ENCODE peak calls at places on chromosome 17, in seven cellular contexts. K is skeletal muscle cell, G is aorta, V is right lobe of liver, O is adipocyte, H is iPS DF 6.9, Q is heart right ventricle. F is an unnamed sample.

GRCh38 chr17:31581491-31581890 is 190.0 kb downstream of the RAB11FIP4 start:
- DNase-seq in K (no peak), Q (peak), O (peak), H (no peak), G (peak), V (no peak), F (no peak)

GRCh38 chr17:78862073-78863023 is 21.7 kb upstream of the USP36 start:
- DNase-seq in K (peak), O (peak), G (peak), Q (peak), H (no peak), V (no peak), F (no peak)

GRCh38 chr17:73647331-73647730 is 3.1 kb upstream of the SDK2 start:
- DNase-seq in V (no peak), K (no peak), Q (no peak), H (no peak), G (no peak), O (no peak), F (no peak)

GRCh38 chr17:7744416-7744815 is 26.9 kb downstream of the DNAH2 start:
- DNase-seq in Q (no peak), G (no peak), V (no peak), K (no peak), H (no peak), O (no peak), F (no peak)

GRCh38 chr17:42286411-42287295 is 1.6 kb upstream of the STAT5A start:
- DNase-seq in Q (no peak), V (peak), H (no peak), O (no peak), G (peak), K (no peak), F (no peak)

GRCh38 chr17:51840688-51841087 is 317.8 kb downstream of the CA10 start:
- DNase-seq in Q (no peak), H (no peak), O (no peak), G (no peak), K (no peak), V (no peak), F (no peak)

GRCh38 chr17:77042688-77043330 is 98.0 kb upstream of the SEC14L1 start:
- DNase-seq in H (no peak), O (no peak), V (no peak), K (no peak), G (no peak), Q (no peak), F (no peak)

GRCh38 chr17:336110-337021 is 16.2 kb downstream of the RPH3AL start:
- DNase-seq in G (peak), Q (peak), O (no peak), K (no peak), H (no peak), V (peak), F (no peak)

GRCh38 chr17:743139-743538 is 8.9 kb downstream of the GEMIN4 start:
- DNase-seq in Q (no peak), V (no peak), H (no peak), G (no peak), K (no peak), O (no peak), F (no peak)

GRCh38 chr17:66383353-66383752 is 80.9 kb downstream of the PRKCA start:
- DNase-seq in H (no peak), O (peak), V (no peak), K (peak), G (no peak), Q (no peak), F (no peak)

GRCh38 chr17:58060596-58061191 is 22.5 kb upstream of the DYNLL2 start:
- DNase-seq in V (no peak), K (no peak), Q (peak), O (no peak), H (no peak), G (peak), F (no peak)

GRCh38 chr17:5668557-5669138 is 84.3 kb upstream of the NLRP1 start:
- DNase-seq in K (no peak), Q (no peak), V (no peak), O (no peak), H (no peak), G (no peak), F (no peak)

GRCh38 chr17:11853321-11854151 is 143.7 kb downstream of the ZNF18 start:
- DNase-seq in V (no peak), Q (no peak), H (no peak), K (no peak), O (no peak), G (no peak), F (no peak)

GRCh38 chr17:78434455-78435329 is 56.2 kb downstream of the PGS1 start:
- DNase-seq in G (no peak), H (no peak), K (no peak), O (no peak), Q (no peak), V (peak), F (no peak)

DNA sequence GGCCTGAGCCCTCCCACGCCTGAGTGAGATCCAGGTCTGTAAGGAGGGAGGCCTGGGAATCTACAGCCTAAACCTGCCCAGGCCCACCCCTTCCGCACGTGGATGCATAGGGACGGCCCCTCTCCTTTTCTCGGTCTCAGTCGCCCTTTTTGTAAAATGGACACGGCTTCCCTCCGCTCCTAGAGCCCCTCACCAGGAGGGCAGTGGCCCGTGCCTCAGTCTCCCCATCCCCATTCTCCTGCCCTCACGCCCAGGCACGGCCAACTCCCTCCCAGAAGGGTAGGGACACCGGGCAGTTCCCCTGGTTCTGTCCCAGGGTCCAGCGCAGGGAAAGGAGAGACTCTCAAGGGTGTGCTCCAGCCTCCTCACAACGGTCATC is 48.1 kb downstream of the WNT3 start:
- DNase-seq in Q (no peak), V (no peak), K (no peak), O (no peak), G (no peak), H (no peak), F (peak)
- H3K4me3 ChIP-seq in Q (no peak), V (peak), K (peak), O (no peak), G (no peak), H (no peak), F (peak)

DNA sequence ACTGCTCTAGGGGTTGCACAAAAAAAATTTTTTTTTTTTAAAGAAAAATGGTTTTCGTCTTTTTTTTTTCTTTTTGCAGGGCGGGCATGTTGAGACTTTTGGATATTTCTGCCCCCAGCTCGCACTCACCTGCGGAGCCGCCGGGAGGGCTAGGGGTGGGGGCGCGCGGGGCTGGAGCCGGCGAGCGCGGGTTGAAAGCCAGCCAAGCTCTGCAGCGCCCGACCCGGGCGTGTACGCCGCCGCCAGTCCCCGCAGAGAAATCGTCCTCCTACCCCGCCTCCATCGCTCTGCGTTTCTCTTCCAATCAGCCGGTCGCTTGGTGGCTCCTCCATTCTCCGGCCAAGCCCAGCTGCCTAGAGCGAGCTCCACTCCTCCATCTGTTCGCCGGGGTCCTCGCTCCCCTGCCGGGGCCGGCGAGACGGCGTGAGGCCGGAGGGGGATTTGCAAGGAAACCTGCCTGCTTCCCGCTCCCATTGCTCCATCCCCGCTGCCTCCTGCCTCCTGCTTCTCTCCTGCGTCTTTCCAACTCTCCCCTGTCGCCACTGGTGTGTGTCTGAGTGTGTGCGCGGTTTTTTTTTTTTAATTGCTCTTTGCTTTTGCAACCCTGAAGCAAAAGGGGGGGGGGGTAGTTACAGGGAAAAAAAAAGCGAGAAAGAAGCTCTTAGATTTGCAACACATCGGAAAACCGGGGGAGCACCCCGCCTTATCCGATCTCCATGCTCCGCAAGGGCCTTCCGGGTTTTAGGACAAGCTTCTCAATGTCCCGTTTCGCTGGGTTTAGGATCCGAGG is 1.8 kb upstream of the UBTF start:
- DNase-seq in H (no peak), G (peak), K (peak), V (peak), Q (peak), O (peak), F (peak)
- H3K4me3 ChIP-seq in H (peak), G (peak), K (peak), V (peak), Q (peak), O (peak), F (peak)

GRCh38 chr17:48195910-48196309 is 88.3 kb downstream of the SNX11 start:
- DNase-seq in O (no peak), H (no peak), G (no peak), Q (no peak), V (no peak), K (no peak), F (no peak)

GRCh38 chr17:48202945-48203344 is 95.4 kb downstream of the SNX11 start:
- DNase-seq in Q (no peak), V (no peak), G (no peak), H (no peak), K (no peak), O (no peak), F (no peak)

GRCh38 chr17:48194097-48194550 is 86.6 kb downstream of the SNX11 start:
- DNase-seq in H (no peak), V (no peak), G (no peak), Q (no peak), O (no peak), K (peak), F (no peak)

DNA sequence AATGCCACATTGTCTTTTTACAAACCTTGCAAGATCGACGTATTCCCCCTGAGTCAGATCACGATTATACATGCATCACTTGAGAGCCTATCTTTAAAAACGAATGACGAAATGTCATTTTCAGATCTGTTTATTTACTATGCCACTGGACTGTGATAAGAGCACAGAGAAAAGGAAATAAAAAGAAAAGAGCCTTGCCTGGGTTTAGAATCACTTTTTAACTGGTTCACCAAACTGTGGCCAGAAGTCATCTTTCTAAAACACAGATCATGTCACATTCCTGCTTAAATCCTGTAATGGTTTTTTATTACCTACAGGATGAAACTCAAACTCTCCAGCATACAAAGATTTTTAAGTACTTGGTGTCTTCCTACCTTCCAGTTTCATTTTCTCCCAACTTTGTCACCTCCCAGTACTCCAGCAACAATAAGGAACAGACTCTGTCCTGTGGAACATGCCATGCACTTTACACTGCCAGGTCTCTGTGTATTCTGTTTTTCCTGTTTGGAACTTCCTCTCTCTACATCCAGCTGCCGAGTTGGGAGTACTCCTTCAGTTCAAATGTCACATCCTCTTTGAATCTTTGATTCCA is 91.5 kb downstream of the SNX11 start:
- DNase-seq in K (no peak), H (no peak), O (no peak), G (no peak), V (no peak), Q (no peak), F (no peak)
- H3K4me3 ChIP-seq in K (no peak), H (no peak), O (no peak), G (no peak), V (no peak), Q (no peak), F (no peak)

GRCh38 chr17:4313482-4314114 is 49.8 kb upstream of the ANKFY1 start:
- DNase-seq in G (no peak), Q (no peak), H (no peak), V (no peak), K (no peak), O (no peak), F (no peak)
- H3K4me3 ChIP-seq in G (no peak), Q (no peak), H (no peak), V (no peak), K (no peak), O (peak), F (no peak)